ENCODE peak calls at places on chromosomes 11 and 22, in ten cellular contexts. J is nephron progenitor cell, L is AG04450, Y is fibroblast of lung, P is cardiac fibroblast, Q is omental fat pad, W is A549, D is fibroblast of pulmonary artery, G is Caco-2, H is GM23338. S is an unnamed sample.
A peak's percentile ranks its signal among the peaks of the same experiment; 100 is the strongest.

GRCh38 chr11:67666676-67667489 is 7.5 kb downstream of the ALDH3B2 start:
- DNase-seq in J (no peak), L (no peak), Y (no peak), P (no peak), Q (no peak), W (no peak), D (no peak), G (peak; percentile 26), H (no peak), S (no peak)

GRCh38 chr22:35134637-35135036 is 68.7 kb downstream of the ISX start:
- DNase-seq in J (no peak), L (no peak), Y (no peak), P (no peak), Q (no peak), W (no peak), D (no peak), G (peak; percentile 83), H (no peak), S (no peak)

GRCh38 chr22:46234851-46235437 is 15.1 kb downstream of the CDPF1 start:
- DNase-seq in J (no peak), L (no peak), Y (no peak), P (no peak), Q (no peak), W (no peak), D (no peak), G (no peak), H (no peak), S (no peak)

GRCh38 chr11:8241373-8242112 is 22.1 kb downstream of the LMO1 start:
- DNase-seq in J (no peak), L (no peak), Y (no peak), P (no peak), Q (no peak), W (no peak), D (no peak), G (no peak), H (no peak), S (no peak)

GRCh38 chr22:35961480-35961902 is 67.1 kb downstream of the RBFOX2 start:
- DNase-seq in J (peak; percentile 35), L (peak; percentile 55), Y (peak; percentile 94), P (peak; percentile 91), Q (no peak), W (peak; percentile 37), D (peak; percentile 92), G (no peak), H (peak; percentile 96), S (peak; percentile 86)

GRCh38 chr22:24951942-24952836 is at the start of gene KIAA1671:
- DNase-seq in J (peak; percentile 99), L (no peak), Y (peak; percentile 48), P (peak; percentile 82), Q (peak; percentile 57), W (peak; percentile 84), D (peak; percentile 76), G (peak; percentile 93), H (peak; percentile 96), S (peak; percentile 23)

GRCh38 chr22:25698986-25699385 is 43.0 kb upstream of the MYO18B start:
- DNase-seq in J (no peak), L (no peak), Y (no peak), P (no peak), Q (no peak), W (no peak), D (no peak), G (no peak), H (no peak), S (no peak)

GRCh38 chr11:76232026-76232665 is 25.8 kb upstream of the WNT11 start:
- DNase-seq in J (no peak), L (no peak), Y (no peak), P (no peak), Q (no peak), W (no peak), D (no peak), G (no peak), H (no peak), S (no peak)

GRCh38 chr22:39234157-39234793 is 10.5 kb downstream of the PDGFB start:
- DNase-seq in J (no peak), L (no peak), Y (peak; percentile 60), P (peak; percentile 84), Q (no peak), W (no peak), D (peak; percentile 79), G (no peak), H (no peak), S (no peak)

GRCh38 chr11:6027501-6027900 is 3.1 kb downstream of the OR56A1 start:
- DNase-seq in J (no peak), L (no peak), Y (no peak), P (no peak), Q (no peak), W (no peak), D (no peak), G (no peak), H (no peak), S (no peak)

GRCh38 chr22:19065298-19065859 is 56.8 kb downstream of the DGCR2 start:
- DNase-seq in J (no peak), L (no peak), Y (no peak), P (no peak), Q (no peak), W (no peak), D (no peak), G (no peak), H (no peak), S (no peak)
- TF ChIP-seq CTCF in J (no peak), L (no peak), Y (no peak), P (no peak), Q (no peak), W (no peak), D (no peak), G (no peak), H (no peak), S (no peak)

GRCh38 chr11:44943696-44944095 is 7.0 kb downstream of the TP53I11 start:
- DNase-seq in J (no peak), L (no peak), Y (no peak), P (no peak), Q (no peak), W (no peak), D (no peak), G (no peak), H (no peak), S (no peak)

GRCh38 chr11:44946268-44946667 is 4.4 kb downstream of the TP53I11 start:
- DNase-seq in J (no peak), L (no peak), Y (no peak), P (peak; percentile 41), Q (peak; percentile 65), W (no peak), D (no peak), G (no peak), H (no peak), S (no peak)

GRCh38 chr11:44944181-44944852 is 6.4 kb downstream of the TP53I11 start:
- DNase-seq in J (no peak), L (no peak), Y (no peak), P (no peak), Q (no peak), W (no peak), D (no peak), G (no peak), H (no peak), S (no peak)

GRCh38 chr11:44945639-44946038 is 5.0 kb downstream of the TP53I11 start:
- DNase-seq in J (no peak), L (no peak), Y (no peak), P (peak; percentile 55), Q (no peak), W (no peak), D (peak; percentile 46), G (no peak), H (no peak), S (no peak)

GRCh38 chr11:44944853-44945235 is 5.8 kb downstream of the TP53I11 start:
- DNase-seq in J (no peak), L (no peak), Y (no peak), P (no peak), Q (no peak), W (no peak), D (no peak), G (no peak), H (no peak), S (no peak)
- TF ChIP-seq CTCF in J (no peak), L (no peak), Y (no peak), P (no peak), Q (no peak), W (no peak), D (no peak), G (no peak), H (no peak), S (no peak)

GRCh38 chr11:113722934-113723333 is 16.8 kb upstream of the TMPRSS5 start:
- DNase-seq in J (no peak), L (no peak), Y (no peak), P (no peak), Q (no peak), W (no peak), D (no peak), G (no peak), H (no peak), S (no peak)

GRCh38 chr11:113722221-113722620 is 16.1 kb upstream of the TMPRSS5 start:
- DNase-seq in J (no peak), L (no peak), Y (no peak), P (no peak), Q (no peak), W (no peak), D (peak; percentile 24), G (no peak), H (no peak), S (no peak)

GRCh38 chr11:113725883-113726405 is 19.8 kb upstream of the TMPRSS5 start:
- DNase-seq in J (no peak), L (no peak), Y (no peak), P (no peak), Q (no peak), W (no peak), D (no peak), G (peak; percentile 92), H (no peak), S (no peak)

GRCh38 chr11:113723706-113724246 is 17.7 kb upstream of the TMPRSS5 start:
- DNase-seq in J (no peak), L (no peak), Y (no peak), P (no peak), Q (no peak), W (no peak), D (no peak), G (no peak), H (no peak), S (no peak)

GRCh38 chr11:113725411-113725810 is 19.3 kb upstream of the TMPRSS5 start:
- DNase-seq in J (no peak), L (no peak), Y (no peak), P (no peak), Q (no peak), W (no peak), D (no peak), G (no peak), H (no peak), S (no peak)
- TF ChIP-seq CTCF in J (no peak), L (no peak), Y (no peak), P (no peak), Q (no peak), W (no peak), D (no peak), G (peak; percentile 48), H (no peak), S (peak; percentile 27)

DNA sequence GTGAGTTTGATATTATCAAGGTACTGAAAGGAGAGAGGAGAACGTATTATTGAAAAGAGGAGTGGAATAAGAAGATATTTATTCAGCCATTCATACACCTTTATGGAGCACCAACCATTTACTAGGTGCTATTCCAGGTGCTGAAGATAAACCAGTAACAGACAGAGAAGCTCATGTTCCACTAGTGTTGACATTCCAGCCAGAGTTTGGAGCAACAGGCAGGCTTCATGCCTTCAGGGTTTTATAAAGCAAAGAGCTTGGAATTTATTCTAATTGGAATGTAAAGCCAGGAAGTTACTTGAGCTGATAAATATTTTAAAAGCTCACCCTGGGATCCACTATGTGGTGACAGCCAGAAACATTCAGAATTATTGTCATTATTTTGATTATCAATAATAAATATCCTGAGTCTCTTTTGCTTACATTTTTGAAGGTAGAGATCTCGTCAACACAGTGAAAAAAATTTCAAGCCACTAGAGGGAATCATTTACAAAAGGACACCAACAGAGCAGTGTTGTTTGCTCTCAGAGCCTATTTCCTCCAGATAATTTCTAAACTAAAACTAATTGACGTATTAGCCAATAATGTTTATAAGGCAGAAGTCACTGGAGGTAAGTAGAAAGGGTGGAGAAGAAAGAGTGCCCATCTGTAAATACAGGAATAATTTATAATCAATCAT is 172.0 kb downstream of the KCNA4 start:
- DNase-seq in J (no peak), L (no peak), Y (no peak), P (no peak), Q (no peak), W (no peak), D (no peak), G (no peak), H (peak; percentile 47), S (no peak)
- TF ChIP-seq CTCF in J (no peak), L (no peak), Y (no peak), P (no peak), Q (no peak), W (no peak), D (no peak), G (no peak), H (peak; percentile 38), S (no peak)

S was measured in HFFc6.